ENCODE peak calls at places on chromosomes 6 and 20, in eight cellular contexts. G, D, C, F, H, J, X and E are unnamed samples.

GRCh38 chr6:75101896-75102680 is 103.8 kb downstream of the COL12A1 start:
- DNase-seq in G (no peak), D (no peak), C (no peak), F (no peak), H (no peak), J (peak; percentile 88), X (no peak), E (no peak)

GRCh38 chr6:102812242-102812641 is 1418.7 kb downstream of the GRIK2 start:
- DNase-seq in G (no peak), D (no peak), C (no peak), F (no peak), H (peak; percentile 0), J (no peak), X (no peak), E (no peak)

GRCh38 chr6:11364971-11365397 is 132.5 kb upstream of the NEDD9 start:
- DNase-seq in G (peak; percentile 9), D (no peak), C (no peak), F (no peak), H (no peak), J (no peak), X (no peak), E (no peak)

GRCh38 chr6:17574871-17575560 is 25.1 kb upstream of the FAM8A1 start:
- DNase-seq in G (no peak), D (no peak), C (no peak), F (no peak), H (peak; percentile 73), J (peak; percentile 93), X (no peak), E (no peak)

GRCh38 chr6:56223995-56224394 is 23.4 kb downstream of the COL21A1 start:
- DNase-seq in G (no peak), D (no peak), C (no peak), F (no peak), H (peak; percentile 83), J (peak; percentile 45), X (no peak), E (no peak)

GRCh38 chr6:36067374-36068011 is 39.9 kb downstream of the MAPK14 start:
- DNase-seq in G (no peak), D (no peak), C (peak; percentile 36), F (no peak), H (peak; percentile 43), J (peak; percentile 49), X (no peak), E (no peak)

GRCh38 chr6:145276746-145277145 is 458.6 kb downstream of the EPM2A start:
- DNase-seq in G (no peak), D (peak; percentile 8), C (no peak), F (no peak), H (no peak), J (peak; percentile 30), X (peak; percentile 31), E (no peak)

GRCh38 chr20:10536531-10536930 is 101.4 kb downstream of the SLX4IP start:
- DNase-seq in G (peak; percentile 82), D (no peak), C (no peak), F (no peak), H (no peak), J (peak; percentile 68), X (peak; percentile 27), E (no peak)

GRCh38 chr20:34512266-34512954 is 3.8 kb upstream of the DYNLRB1 start:
- DNase-seq in G (no peak), D (no peak), C (no peak), F (no peak), H (no peak), J (peak; percentile 34), X (no peak), E (no peak)

GRCh38 chr6:170289108-170289931 is 1.6 kb downstream of the DLL1 start:
- DNase-seq in G (peak; percentile 80), D (no peak), C (no peak), F (no peak), H (peak; percentile 31), J (no peak), X (peak; percentile 48), E (peak; percentile 70)

GRCh38 chr20:24109008-24109407 is 120.4 kb upstream of the GGTLC1 start:
- DNase-seq in G (peak; percentile 56), D (no peak), C (peak; percentile 11), F (no peak), H (no peak), J (no peak), X (no peak), E (no peak)

GRCh38 chr20:36644032-36644712 is 1.8 kb downstream of the SLA2 start:
- DNase-seq in G (no peak), D (no peak), C (no peak), F (no peak), H (no peak), J (no peak), X (no peak), E (no peak)

GRCh38 chr20:54293526-54293925 is 85.6 kb downstream of the PFDN4 start:
- DNase-seq in G (no peak), D (no peak), C (no peak), F (no peak), H (no peak), J (no peak), X (no peak), E (no peak)

GRCh38 chr6:63740709-63741108 is 105.1 kb downstream of the PHF3 start:
- DNase-seq in G (no peak), D (no peak), C (no peak), F (no peak), H (peak; percentile 84), J (peak; percentile 78), X (no peak), E (no peak)

GRCh38 chr6:25670793-25671513 is 18.9 kb downstream of the SCGN start:
- DNase-seq in G (no peak), D (no peak), C (no peak), F (no peak), H (peak; percentile 54), J (no peak), X (no peak), E (no peak)

GRCh38 chr6:56815436-56815835 is 139.5 kb upstream of the BEND6 start:
- DNase-seq in G (no peak), D (no peak), C (no peak), F (no peak), H (no peak), J (no peak), X (no peak), E (no peak)

GRCh38 chr6:28896505-28897392 is 27.0 kb downstream of the TRIM27 start:
- DNase-seq in G (peak; percentile 81), D (peak; percentile 73), C (peak; percentile 64), F (peak; percentile 59), H (peak; percentile 68), J (peak; percentile 55), X (peak; percentile 77), E (peak; percentile 86)

GRCh38 chr6:19269341-19269898 is 567.8 kb upstream of the ID4 start:
- DNase-seq in G (no peak), D (no peak), C (no peak), F (no peak), H (peak; percentile 20), J (no peak), X (no peak), E (no peak)

GRCh38 chr6:53492860-53493634 is 51.9 kb downstream of the GCLC start:
- DNase-seq in G (peak; percentile 65), D (peak; percentile 38), C (peak; percentile 45), F (no peak), H (peak; percentile 65), J (peak; percentile 73), X (peak; percentile 51), E (no peak)
- H3K9ac ChIP-seq in G (no peak overlapping the region), D (no peak overlapping the region), C (no peak overlapping the region), F (no peak overlapping the region), H (no peak overlapping the region), J (peak overlapping the region; percentile 24), X (no peak overlapping the region), E (no peak overlapping the region)

GRCh38 chr6:107244082-107244741 is 128.9 kb upstream of the BEND3 start:
- DNase-seq in G (no peak), D (no peak), C (no peak), F (no peak), H (peak; percentile 36), J (no peak), X (no peak), E (no peak)
- H3K4me3 ChIP-seq in G (no peak overlapping the region), D (no peak overlapping the region), C (no peak overlapping the region), F (no peak overlapping the region), H (no peak overlapping the region), J (no peak overlapping the region), X (no peak overlapping the region), E (no peak overlapping the region)

DNA sequence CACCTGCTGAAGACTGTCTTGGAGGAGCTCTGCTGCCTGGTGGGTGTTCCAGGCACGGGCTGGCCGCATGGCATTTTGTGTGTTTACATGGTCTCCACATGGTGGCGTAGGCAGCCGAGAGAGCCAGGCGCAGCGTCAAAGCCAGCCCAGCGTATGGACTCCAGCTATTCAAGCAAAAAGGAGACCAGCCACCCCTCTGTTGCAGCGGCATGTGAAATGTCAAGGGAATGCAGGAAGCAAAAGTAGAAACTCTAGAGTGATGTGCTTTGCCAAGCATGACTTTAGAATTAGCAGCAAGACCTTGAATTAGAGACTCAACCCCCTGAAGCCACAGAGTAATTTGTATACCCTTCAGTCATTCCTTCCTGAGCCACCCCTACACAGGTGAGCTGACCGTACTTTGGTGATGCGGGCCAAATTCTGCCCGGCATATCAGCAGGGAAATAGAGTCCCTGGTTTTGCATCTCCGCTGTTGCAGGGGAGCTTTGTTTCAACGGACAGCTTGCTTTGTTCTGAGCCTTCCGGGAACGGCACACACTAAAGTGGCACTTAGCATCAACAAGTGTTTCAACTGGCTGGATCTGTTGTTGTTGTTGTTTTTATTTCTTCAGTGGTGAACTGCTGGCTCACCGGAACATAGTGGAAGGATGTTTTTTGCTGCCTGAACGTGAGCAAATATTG is 48.5 kb downstream of the FNDC1 start:
- DNase-seq in G (peak; percentile 90), D (no peak), C (peak; percentile 51), F (no peak), H (no peak), J (peak; percentile 21), X (peak; percentile 82), E (peak; percentile 83)
- H3K9ac ChIP-seq in G (no peak overlapping the region), D (no peak overlapping the region), C (no peak overlapping the region), F (no peak overlapping the region), H (no peak overlapping the region), J (no peak overlapping the region), X (no peak overlapping the region), E (no peak overlapping the region)

GRCh38 chr20:62474585-62475026 is 1.2 kb downstream of the GATA5 start:
- DNase-seq in G (no peak), D (no peak), C (no peak), F (no peak), H (no peak), J (no peak), X (no peak), E (no peak)

GRCh38 chr20:62476074-62476838 is 461 bp upstream of the GATA5 start:
- DNase-seq in G (no peak), D (no peak), C (peak; percentile 90), F (no peak), H (no peak), J (no peak), X (peak; percentile 83), E (peak; percentile 89)

GRCh38 chr20:62475027-62475818 is 572 bp downstream of the GATA5 start:
- DNase-seq in G (peak; percentile 81), D (no peak), C (no peak), F (no peak), H (no peak), J (no peak), X (peak; percentile 54), E (no peak)

GRCh38 chr20:62473717-62474584 is 1.8 kb downstream of the GATA5 start:
- DNase-seq in G (peak; percentile 79), D (no peak), C (no peak), F (no peak), H (no peak), J (no peak), X (peak; percentile 73), E (no peak)

DNA sequence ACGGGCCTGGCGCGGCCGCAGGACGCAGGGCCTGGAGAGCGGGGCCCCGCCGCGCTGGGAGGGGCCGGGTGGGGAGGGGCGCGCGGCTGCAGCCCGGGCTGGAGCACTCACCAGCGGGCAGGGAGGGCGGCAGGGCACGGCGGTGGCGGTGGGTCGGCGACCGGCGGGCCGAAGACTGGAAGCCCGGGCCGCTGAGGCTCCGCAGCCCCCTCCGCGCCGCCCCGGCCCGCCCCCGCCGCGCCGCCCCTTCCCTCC is at the start of gene GATA5:
- DNase-seq in G (peak; percentile 85), D (no peak), C (no peak), F (no peak), H (no peak), J (no peak), X (no peak), E (no peak)
- H3K4me3 ChIP-seq in G (no peak within 1 kb of the TSS), D (peak within 1 kb of the TSS; percentile 57), C (peak within 1 kb of the TSS; percentile 38), F (no peak within 1 kb of the TSS), H (no peak within 1 kb of the TSS), J (no peak within 1 kb of the TSS), X (peak within 1 kb of the TSS; percentile 49), E (peak within 1 kb of the TSS; percentile 37)